ENCODE peak calls at places on chromosomes 7 and 10, in nine cellular contexts. T is tibial nerve, D is kidney, J is astrocyte, M is AG09309, S is NB4, G is cardiac muscle cell, E is mammary epithelial cell, H is transverse colon. P is an unnamed sample.

GRCh38 chr7:104982308-104982755 is 31.7 kb upstream of the KMT2E start:
- DNase-seq in T (peak; percentile 4), D (no peak), J (peak; percentile 47), M (no peak), S (no peak), G (no peak), E (peak; percentile 38), H (no peak), P (no peak)

GRCh38 chr7:158999496-158999895 is 143.1 kb downstream of the DYNC2I1 start:
- DNase-seq in T (no peak), D (peak; percentile 45), J (no peak), M (no peak), S (no peak), G (no peak), E (no peak), H (no peak), P (no peak)

GRCh38 chr7:42014625-42015412 is 222.2 kb downstream of the GLI3 start:
- DNase-seq in T (no peak), D (no peak), J (no peak), M (no peak), S (peak; percentile 78), G (no peak), E (peak; percentile 32), H (peak; percentile 26), P (no peak)

GRCh38 chr7:129298268-129298893 is 73.6 kb downstream of the AHCYL2 start:
- DNase-seq in T (peak; percentile 83), D (no peak), J (peak; percentile 17), M (no peak), S (peak; percentile 64), G (peak; percentile 59), E (peak; percentile 25), H (peak; percentile 46), P (peak; percentile 9)

GRCh38 chr7:32941181-32941995 is 15.9 kb upstream of the FKBP9 start:
- DNase-seq in T (no peak), D (no peak), J (no peak), M (no peak), S (no peak), G (no peak), E (peak; percentile 23), H (no peak), P (no peak)

GRCh38 chr10:3424102-3424803 is 251.7 kb upstream of the PITRM1 start:
- DNase-seq in T (no peak), D (no peak), J (peak; percentile 50), M (no peak), S (peak; percentile 81), G (no peak), E (no peak), H (no peak), P (no peak)

GRCh38 chr7:100612730-100613446 is 548 bp downstream of the MOSPD3 start:
- DNase-seq in T (peak; percentile 9), D (peak; percentile 79), J (no peak), M (no peak), S (peak; percentile 53), G (no peak), E (no peak), H (no peak), P (no peak)

GRCh38 chr10:22002531-22003110 is 909 bp downstream of the DNAJC1 start:
- DNase-seq in T (peak; percentile 10), D (no peak), J (peak; percentile 66), M (no peak), S (peak; percentile 44), G (no peak), E (peak; percentile 63), H (no peak), P (no peak)

GRCh38 chr7:124033807-124034753 is 1.2 kb upstream of the TMEM229A start:
- DNase-seq in T (no peak), D (no peak), J (no peak), M (no peak), S (no peak), G (no peak), E (no peak), H (no peak), P (no peak)

GRCh38 chr7:124032369-124033092 is at the start of gene TMEM229A:
- DNase-seq in T (no peak), D (peak; percentile 76), J (peak; percentile 26), M (no peak), S (no peak), G (peak; percentile 84), E (peak; percentile 35), H (peak; percentile 42), P (no peak)

GRCh38 chr7:124031919-124032318 is 948 bp downstream of the TMEM229A start:
- DNase-seq in T (no peak), D (peak; percentile 37), J (no peak), M (no peak), S (no peak), G (peak; percentile 9), E (no peak), H (no peak), P (no peak)

GRCh38 chr7:124034754-124035100 is 1.9 kb upstream of the TMEM229A start:
- DNase-seq in T (no peak), D (no peak), J (no peak), M (no peak), S (no peak), G (no peak), E (no peak), H (no peak), P (no peak)

GRCh38 chr7:124033093-124033806 is 383 bp upstream of the TMEM229A start:
- DNase-seq in T (no peak), D (peak; percentile 74), J (no peak), M (no peak), S (no peak), G (peak; percentile 66), E (no peak), H (peak; percentile 32), P (no peak)
- H3K4me3 ChIP-seq in T (peak overlapping the region; percentile 50), D (no peak overlapping the region), J (peak overlapping the region; percentile 42), M (no peak overlapping the region), S (no peak overlapping the region), G (peak overlapping the region; percentile 60), E (no peak overlapping the region), H (peak overlapping the region; percentile 41), P (no peak overlapping the region)

DNA sequence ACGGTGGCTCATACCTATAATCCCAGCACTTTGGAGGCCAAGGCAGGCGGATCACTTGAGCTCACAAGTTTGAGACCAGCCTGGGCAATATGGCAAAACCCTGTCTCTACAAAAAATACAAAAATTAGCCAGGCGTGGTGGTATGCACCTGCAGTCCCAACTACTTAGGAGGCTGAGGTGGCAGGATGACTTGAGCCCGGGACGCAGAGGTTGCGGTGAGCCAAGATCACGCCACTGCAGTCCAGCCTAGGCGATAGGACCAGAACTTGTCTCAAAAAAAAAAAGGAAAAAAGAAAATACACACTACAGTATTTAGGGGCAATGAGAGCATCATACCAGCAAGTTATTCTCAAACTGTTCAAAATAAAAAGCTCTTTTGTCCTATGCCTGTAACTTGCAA is 59.5 kb downstream of the ABI1 start:
- DNase-seq in T (no peak), D (no peak), J (no peak), M (no peak), S (no peak), G (no peak), E (no peak), H (no peak), P (no peak)
- TF ChIP-seq CTCF in T (no peak), D (no peak), J (no peak), M (no peak), S (no peak), G (no peak), E (no peak), H (no peak), P (no peak)

DNA sequence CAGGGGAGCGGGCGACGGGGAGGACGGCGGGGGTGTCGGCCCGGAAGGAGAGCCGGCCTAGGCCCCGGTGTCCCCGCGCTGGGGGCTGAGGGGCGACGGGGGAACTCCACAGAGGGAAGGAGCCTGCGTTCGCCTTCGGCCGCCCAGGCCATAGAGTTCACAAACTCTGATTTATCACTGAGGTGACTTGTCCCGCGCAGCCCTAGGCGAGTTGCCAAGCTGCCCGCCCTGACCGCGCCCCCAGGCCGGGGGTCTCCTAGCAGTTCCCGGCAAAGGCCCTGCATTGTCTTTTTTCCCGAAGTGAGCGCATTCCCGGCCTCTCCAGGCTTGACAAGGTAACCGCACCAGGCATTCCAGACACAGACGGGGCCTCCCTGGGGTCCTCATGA is 2.9 kb upstream of the NKX6-2 start:
- DNase-seq in T (no peak), D (no peak), J (no peak), M (no peak), S (no peak), G (no peak), E (no peak), H (no peak), P (no peak)
- H3K4me3 ChIP-seq in T (peak overlapping the region; percentile 40), D (no peak overlapping the region), J (no peak overlapping the region), M (no peak overlapping the region), S (no peak overlapping the region), G (peak overlapping the region; percentile 23), E (no peak overlapping the region), H (no peak overlapping the region), P (no peak overlapping the region)

GRCh38 chr10:4650572-4650971 is 175.4 kb upstream of the AKR1E2 start:
- DNase-seq in T (peak; percentile 24), D (no peak), J (no peak), M (peak; percentile 53), S (no peak), G (no peak), E (no peak), H (no peak), P (peak; percentile 44)
- TF ChIP-seq CTCF in T (no peak), D (no peak), J (no peak), M (peak; percentile 26), S (no peak), G (no peak), E (no peak), H (no peak), P (no peak)

DNA sequence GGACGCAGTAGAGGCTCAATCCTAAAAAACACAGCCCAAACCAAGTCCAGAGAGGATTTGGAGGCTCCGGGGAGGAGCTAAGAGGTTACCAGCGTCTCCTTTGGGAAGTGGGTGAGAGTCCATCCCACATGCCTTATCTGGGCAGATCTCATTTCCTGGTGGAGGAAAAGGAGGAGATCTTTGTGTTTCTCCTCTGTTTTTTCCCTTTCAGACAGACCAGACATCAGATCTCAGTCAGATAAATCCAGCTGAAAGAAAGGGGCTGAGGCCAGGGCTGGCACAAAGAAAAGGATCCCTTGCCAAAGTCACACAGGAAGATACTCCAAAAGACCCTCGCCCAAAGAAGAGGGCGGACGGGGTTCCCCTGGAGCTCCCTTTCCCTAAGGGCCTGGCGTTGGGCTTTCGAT is 58.3 kb upstream of the COMTD1 start:
- DNase-seq in T (no peak), D (no peak), J (no peak), M (no peak), S (no peak), G (no peak), E (no peak), H (no peak), P (no peak)
- H3K4me3 ChIP-seq in T (peak overlapping the region; percentile 69), D (no peak overlapping the region), J (no peak overlapping the region), M (no peak overlapping the region), S (no peak overlapping the region), G (no peak overlapping the region), E (no peak overlapping the region), H (no peak overlapping the region), P (no peak overlapping the region)

P was measured in HFF-Myc.